ENCODE peak calls at places on chromosomes 2 and 18, in seven cellular contexts. Z is CD8-positive, alpha-beta memory T cell; W is NCI-H1436; A is DMS79; I is activated T-helper 1 cell treated with Interleukin-2 at 50 U/mL for 16 hours; N is NCI-H524 treated with DMSO at 0.1 percent for 48 hours; D is GM19239. G is an unnamed sample.

GRCh38 chr2:20600756-20601325 is 50.1 kb downstream of the HS1BP3 start:
- DNase-seq in Z (no peak), W (no peak), A (no peak), I (no peak), N (no peak), D (no peak), G (no peak)

GRCh38 chr18:13500891-13501887 is 225.2 kb downstream of the FAM210A start:
- DNase-seq in Z (no peak), W (peak), A (peak), I (no peak), N (no peak), D (no peak), G (no peak)

GRCh38 chr2:55014962-55015939 is 35.0 kb downstream of the RTN4 start:
- DNase-seq in Z (no peak), W (no peak), A (no peak), I (no peak), N (peak), D (no peak), G (peak)

GRCh38 chr2:132463719-132464118 is 47.1 kb downstream of the GPR39 start:
- DNase-seq in Z (no peak), W (no peak), A (no peak), I (no peak), N (no peak), D (no peak), G (no peak)

GRCh38 chr18:75553021-75553420 is 125.5 kb upstream of the SMIM21 start:
- DNase-seq in Z (no peak), W (no peak), A (no peak), I (no peak), N (no peak), D (no peak), G (no peak)

GRCh38 chr2:37632310-37632709 is 39.1 kb downstream of the CDC42EP3 start:
- DNase-seq in Z (no peak), W (no peak), A (no peak), I (no peak), N (no peak), D (no peak), G (no peak)

GRCh38 chr2:19835818-19836281 is 65.9 kb downstream of the TTC32 start:
- DNase-seq in Z (no peak), W (no peak), A (no peak), I (no peak), N (no peak), D (no peak), G (no peak)

GRCh38 chr2:102166189-102166845 is 20.5 kb upstream of the IL1RL2 start:
- DNase-seq in Z (no peak), W (no peak), A (no peak), I (no peak), N (no peak), D (no peak), G (no peak)

GRCh38 chr2:15363142-15363541 is 198.0 kb downstream of the NBAS start:
- DNase-seq in Z (no peak), W (no peak), A (no peak), I (no peak), N (no peak), D (no peak), G (no peak)

GRCh38 chr2:54060000-54060399 is 55.4 kb upstream of the ACYP2 start:
- DNase-seq in Z (no peak), W (no peak), A (no peak), I (no peak), N (no peak), D (no peak), G (no peak)

GRCh38 chr18:55588001-55588875 is at the start of gene TCF4:
- DNase-seq in Z (peak), W (peak), A (no peak), I (no peak), N (peak), D (no peak), G (no peak)

GRCh38 chr18:35861367-35862114 is 110.9 kb upstream of the RMP24 start:
- DNase-seq in Z (no peak), W (no peak), A (no peak), I (no peak), N (no peak), D (no peak), G (no peak)

GRCh38 chr2:190277234-190278112 is 42.2 kb downstream of the HIBCH start:
- DNase-seq in Z (no peak), W (no peak), A (no peak), I (no peak), N (no peak), D (no peak), G (no peak)

GRCh38 chr2:88016948-88017779 is 817 bp upstream of the RNU2-63P start:
- DNase-seq in Z (peak), W (peak), A (peak), I (peak), N (peak), D (no peak), G (peak)

GRCh38 chr2:2765176-2765800 is 434.2 kb upstream of the MYT1L start:
- DNase-seq in Z (no peak), W (no peak), A (no peak), I (no peak), N (no peak), D (no peak), G (no peak)

GRCh38 chr2:170229744-170230143 is 51.8 kb downstream of the MYO3B start:
- DNase-seq in Z (no peak), W (no peak), A (no peak), I (no peak), N (no peak), D (no peak), G (no peak)

GRCh38 chr2:233470007-233470687 is 96.4 kb downstream of the USP40 start:
- DNase-seq in Z (no peak), W (no peak), A (no peak), I (no peak), N (no peak), D (no peak), G (no peak)

GRCh38 chr18:79584491-79585394 is 94.9 kb upstream of the CTDP1 start:
- DNase-seq in Z (no peak), W (no peak), A (no peak), I (no peak), N (no peak), D (no peak), G (no peak)

GRCh38 chr2:231519975-231520555 is 10.2 kb downstream of the NMUR1 start:
- DNase-seq in Z (no peak), W (no peak), A (no peak), I (no peak), N (no peak), D (no peak), G (no peak)

GRCh38 chr2:239935789-239936758 is 89.1 kb downstream of the NDUFA10 start:
- DNase-seq in Z (no peak), W (no peak), A (no peak), I (no peak), N (no peak), D (no peak), G (no peak)

GRCh38 chr2:113112438-113112837 is 15.0 kb upstream of the IL1RN start:
- DNase-seq in Z (no peak), W (no peak), A (no peak), I (no peak), N (no peak), D (no peak), G (no peak)

GRCh38 chr18:9671214-9671613 is 36.9 kb upstream of the RAB31 start:
- DNase-seq in Z (no peak), W (no peak), A (no peak), I (no peak), N (no peak), D (no peak), G (no peak)

GRCh38 chr2:191155608-191156071 is 4.8 kb upstream of the STAT4 start:
- DNase-seq in Z (no peak), W (peak), A (no peak), I (no peak), N (peak), D (no peak), G (no peak)

GRCh38 chr2:122062506-122062905 is 307.1 kb downstream of the TSN start:
- DNase-seq in Z (no peak), W (no peak), A (no peak), I (no peak), N (no peak), D (no peak), G (no peak)

GRCh38 chr18:5068856-5069255 is 128.2 kb downstream of the AKAIN1 start:
- DNase-seq in Z (no peak), W (no peak), A (no peak), I (no peak), N (no peak), D (no peak), G (no peak)

GRCh38 chr2:16322308-16323130 is 343.1 kb downstream of the CYRIA start:
- DNase-seq in Z (no peak), W (no peak), A (no peak), I (no peak), N (no peak), D (no peak), G (no peak)

GRCh38 chr18:62445386-62445917 is 77.4 kb upstream of the ZCCHC2 start:
- DNase-seq in Z (no peak), W (no peak), A (no peak), I (no peak), N (no peak), D (no peak), G (no peak)

GRCh38 chr2:184305105-184305504 is 293.2 kb upstream of the ZNF804A start:
- DNase-seq in Z (no peak), W (no peak), A (no peak), I (no peak), N (no peak), D (no peak), G (no peak)

GRCh38 chr2:176291768-176292393 is 22.6 kb downstream of the MTX2 start:
- DNase-seq in Z (no peak), W (no peak), A (peak), I (no peak), N (no peak), D (peak), G (no peak)

GRCh38 chr2:208359632-208359986 is 47.0 kb upstream of the PTH2R start:
- DNase-seq in Z (peak), W (no peak), A (no peak), I (no peak), N (no peak), D (no peak), G (no peak)

GRCh38 chr18:58541789-58542425 is 87.0 kb downstream of the ALPK2 start:
- DNase-seq in Z (peak), W (no peak), A (no peak), I (peak), N (no peak), D (no peak), G (peak)

GRCh38 chr18:52288403-52289004 is 51.5 kb upstream of the DCC start:
- DNase-seq in Z (no peak), W (peak), A (no peak), I (no peak), N (no peak), D (peak), G (no peak)

GRCh38 chr2:118845005-118845842 is 2.2 kb downstream of the EN1 start:
- DNase-seq in Z (no peak), W (no peak), A (no peak), I (no peak), N (no peak), D (no peak), G (no peak)

GRCh38 chr2:39512434-39512935 is 75.4 kb upstream of the MAP4K3 start:
- DNase-seq in Z (no peak), W (no peak), A (no peak), I (no peak), N (no peak), D (no peak), G (no peak)

GRCh38 chr2:3236300-3236699 is 141.3 kb downstream of the EIPR1 start:
- DNase-seq in Z (no peak), W (no peak), A (no peak), I (no peak), N (no peak), D (no peak), G (no peak)

GRCh38 chr2:9753276-9753600 is 90.0 kb upstream of the TAF1B start:
- DNase-seq in Z (peak), W (no peak), A (no peak), I (peak), N (no peak), D (peak), G (peak)

GRCh38 chr2:133658020-133658903 is 90.0 kb upstream of the NCKAP5 start:
- DNase-seq in Z (no peak), W (no peak), A (no peak), I (no peak), N (no peak), D (no peak), G (no peak)